ENCODE peak calls at places on chromosome 17, in six cellular contexts. One of them, this sample, is unnamed.

GRCh38 chr17:13523164-13523563 is 78.6 kb downstream of the HS3ST3A1 start:
- DNase-seq in GM12878: no peak
- DNase-seq in A549: no peak
- DNase-seq in neural progenitor cell: no peak
- DNase-seq in fibroblast of lung: no peak
- DNase-seq in MM.1S: no peak
- DNase-seq in this sample: no peak

GRCh38 chr17:28112199-28112995 is 69.9 kb downstream of the NLK start:
- DNase-seq in GM12878: no peak
- DNase-seq in neural progenitor cell: no peak
- DNase-seq in fibroblast of lung: peak; percentile 24
- DNase-seq in MM.1S: no peak
- DNase-seq in A549: no peak
- DNase-seq in this sample: no peak

GRCh38 chr17:32971171-32971570 is 20.5 kb upstream of the SPACA3 start:
- DNase-seq in A549: no peak
- DNase-seq in fibroblast of lung: peak; percentile 79
- DNase-seq in GM12878: peak; percentile 56
- DNase-seq in neural progenitor cell: no peak
- DNase-seq in MM.1S: peak; percentile 58
- DNase-seq in this sample: no peak

GRCh38 chr17:7916799-7917198 is 710 bp upstream of the RNF227 start:
- DNase-seq in A549: no peak
- DNase-seq in fibroblast of lung: peak; percentile 84
- DNase-seq in GM12878: no peak
- DNase-seq in MM.1S: no peak
- DNase-seq in neural progenitor cell: no peak
- DNase-seq in this sample: no peak

GRCh38 chr17:73639322-73639721 is 4.9 kb downstream of the SDK2 start:
- DNase-seq in MM.1S: no peak
- DNase-seq in neural progenitor cell: no peak
- DNase-seq in fibroblast of lung: peak; percentile 4
- DNase-seq in GM12878: no peak
- DNase-seq in A549: no peak
- DNase-seq in this sample: no peak

GRCh38 chr17:2906907-2907306 is 110.7 kb downstream of the RAP1GAP2 start:
- DNase-seq in neural progenitor cell: no peak
- DNase-seq in MM.1S: no peak
- DNase-seq in fibroblast of lung: no peak
- DNase-seq in A549: no peak
- DNase-seq in GM12878: no peak
- DNase-seq in this sample: no peak

GRCh38 chr17:76714822-76715461 is 4.2 kb upstream of the MXRA7 start:
- DNase-seq in neural progenitor cell: peak; percentile 72
- DNase-seq in GM12878: no peak
- DNase-seq in MM.1S: peak; percentile 81
- DNase-seq in fibroblast of lung: no peak
- DNase-seq in A549: no peak
- DNase-seq in this sample: peak; percentile 61

GRCh38 chr17:52202572-52202876 is 44.0 kb upstream of the CA10 start:
- DNase-seq in A549: no peak
- DNase-seq in MM.1S: no peak
- DNase-seq in GM12878: no peak
- DNase-seq in fibroblast of lung: no peak
- DNase-seq in neural progenitor cell: no peak
- DNase-seq in this sample: no peak

GRCh38 chr17:62134397-62134796 is 69.3 kb upstream of the MED13 start:
- DNase-seq in A549: no peak
- DNase-seq in MM.1S: no peak
- DNase-seq in neural progenitor cell: no peak
- DNase-seq in fibroblast of lung: peak; percentile 59
- DNase-seq in GM12878: no peak
- DNase-seq in this sample: no peak

GRCh38 chr17:62910277-62910676 is 55.8 kb upstream of the TANC2 start:
- DNase-seq in neural progenitor cell: peak; percentile 49
- DNase-seq in GM12878: no peak
- DNase-seq in fibroblast of lung: no peak
- DNase-seq in MM.1S: no peak
- DNase-seq in A549: no peak
- DNase-seq in this sample: no peak

GRCh38 chr17:3911271-3912053 is 4.8 kb downstream of the P2RX1 start:
- DNase-seq in neural progenitor cell: no peak
- DNase-seq in fibroblast of lung: no peak
- DNase-seq in GM12878: peak; percentile 89
- DNase-seq in A549: no peak
- DNase-seq in MM.1S: peak; percentile 92
- DNase-seq in this sample: no peak

GRCh38 chr17:50035421-50035879 is 20.5 kb upstream of the ITGA3 start:
- DNase-seq in MM.1S: no peak
- DNase-seq in GM12878: no peak
- DNase-seq in fibroblast of lung: no peak
- DNase-seq in A549: no peak
- DNase-seq in neural progenitor cell: no peak
- DNase-seq in this sample: no peak

GRCh38 chr17:70658324-70658723 is 489.0 kb downstream of the KCNJ2 start:
- DNase-seq in MM.1S: no peak
- DNase-seq in A549: no peak
- DNase-seq in fibroblast of lung: no peak
- DNase-seq in neural progenitor cell: no peak
- DNase-seq in GM12878: no peak
- DNase-seq in this sample: no peak

GRCh38 chr17:76544123-76544915 is 4.5 kb downstream of the PRCD start:
- DNase-seq in A549: no peak
- DNase-seq in MM.1S: no peak
- DNase-seq in neural progenitor cell: no peak
- DNase-seq in fibroblast of lung: no peak
- DNase-seq in GM12878: no peak
- DNase-seq in this sample: no peak

GRCh38 chr17:3914319-3914685 is 2.0 kb downstream of the P2RX1 start:
- DNase-seq in A549: no peak
- DNase-seq in neural progenitor cell: no peak
- DNase-seq in GM12878: peak; percentile 49
- DNase-seq in MM.1S: peak; percentile 82
- DNase-seq in fibroblast of lung: no peak
- DNase-seq in this sample: no peak

GRCh38 chr17:38733315-38734234 is 3.4 kb downstream of the CISD3 start:
- DNase-seq in neural progenitor cell: no peak
- DNase-seq in fibroblast of lung: no peak
- DNase-seq in A549: peak; percentile 75
- DNase-seq in GM12878: no peak
- DNase-seq in MM.1S: no peak
- DNase-seq in this sample: no peak

GRCh38 chr17:38731526-38732294 is 1.6 kb downstream of the CISD3 start:
- DNase-seq in MM.1S: no peak
- DNase-seq in A549: no peak
- DNase-seq in neural progenitor cell: no peak
- DNase-seq in GM12878: no peak
- DNase-seq in fibroblast of lung: no peak
- DNase-seq in this sample: no peak

GRCh38 chr17:38730526-38731379 is 612 bp downstream of the CISD3 start:
- DNase-seq in fibroblast of lung: peak; percentile 44
- DNase-seq in neural progenitor cell: peak; percentile 51
- DNase-seq in MM.1S: peak; percentile 27
- DNase-seq in A549: peak; percentile 61
- DNase-seq in GM12878: no peak
- DNase-seq in this sample: peak; percentile 74

GRCh38 chr17:38734235-38734633 is 4.1 kb downstream of the CISD3 start:
- DNase-seq in fibroblast of lung: no peak
- DNase-seq in A549: no peak
- DNase-seq in MM.1S: no peak
- DNase-seq in GM12878: no peak
- DNase-seq in neural progenitor cell: no peak
- DNase-seq in this sample: no peak

DNA sequence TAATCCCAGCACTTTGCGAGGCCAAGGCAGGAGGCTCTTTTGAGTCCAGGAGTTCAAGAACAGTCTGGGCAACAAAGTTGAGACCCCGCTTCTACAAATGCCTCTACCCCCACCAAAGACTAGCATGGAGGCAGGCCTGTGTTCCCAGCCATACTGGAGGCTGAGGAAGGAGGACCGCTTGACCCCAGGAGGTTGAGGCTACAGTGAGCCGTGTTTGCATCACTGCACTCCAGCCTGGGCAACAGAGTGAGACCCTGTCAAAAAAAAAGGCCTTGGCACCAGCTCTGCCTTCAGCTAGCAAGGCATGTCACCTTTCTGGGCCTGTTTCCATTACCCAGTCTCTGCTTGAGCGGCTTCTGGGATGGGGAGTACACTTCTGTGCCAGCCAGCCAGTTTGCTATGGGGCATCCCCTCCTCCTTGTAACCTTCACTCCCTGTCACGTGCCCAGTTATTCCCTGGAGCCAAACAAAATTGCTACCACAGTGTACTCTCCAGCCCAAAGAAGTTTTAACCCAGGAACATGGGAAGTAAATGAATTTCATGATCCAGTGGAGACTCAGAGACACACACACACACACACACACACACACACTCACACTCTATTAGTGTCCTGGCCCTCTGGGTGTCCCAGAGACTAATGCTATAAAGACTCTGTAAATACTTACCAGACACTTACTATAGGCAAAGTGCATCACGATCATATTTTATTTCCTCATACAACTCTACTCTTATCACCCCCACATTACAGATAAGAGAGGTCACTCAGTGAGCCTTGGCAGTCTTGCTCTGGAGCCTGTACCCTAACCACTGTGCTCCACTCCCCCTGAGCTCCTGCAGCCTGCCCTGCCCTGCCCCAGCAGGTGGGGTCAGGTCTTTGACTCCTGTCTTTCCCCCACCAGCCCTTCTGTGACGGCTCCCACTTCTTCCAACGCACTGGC is 2.5 kb downstream of the CISD3 start:
- DNase-seq in neural progenitor cell: no peak
- DNase-seq in A549: no peak
- DNase-seq in MM.1S: no peak
- DNase-seq in fibroblast of lung: no peak
- DNase-seq in GM12878: no peak
- DNase-seq in this sample: no peak
- H3K27ac ChIP-seq in neural progenitor cell: no peak overlapping the region
- H3K27ac ChIP-seq in A549: no peak overlapping the region
- H3K27ac ChIP-seq in MM.1S: no peak overlapping the region
- H3K27ac ChIP-seq in fibroblast of lung: no peak overlapping the region
- H3K27ac ChIP-seq in GM12878: no peak overlapping the region
- H3K27ac ChIP-seq in this sample: no peak overlapping the region

GRCh38 chr17:80790021-80790765 is 201.4 kb upstream of the CHMP6 start:
- DNase-seq in fibroblast of lung: peak; percentile 10
- DNase-seq in A549: no peak
- DNase-seq in neural progenitor cell: no peak
- DNase-seq in MM.1S: no peak
- DNase-seq in GM12878: peak; percentile 63
- DNase-seq in this sample: no peak
- H3K4me1 ChIP-seq in fibroblast of lung: peaks cover 50% of the 10 kb centered on the region
- H3K4me1 ChIP-seq in A549: peaks cover 59% of the 10 kb centered on the region
- H3K4me1 ChIP-seq in neural progenitor cell: peaks cover 24% of the 10 kb centered on the region
- H3K4me1 ChIP-seq in MM.1S: no peaks in the 10 kb centered on the region
- H3K4me1 ChIP-seq in GM12878: peaks cover 39% of the 10 kb centered on the region
- H3K4me1 ChIP-seq in this sample: peaks cover 46% of the 10 kb centered on the region

GRCh38 chr17:75348386-75349012 is 57.0 kb downstream of the GRB2 start:
- DNase-seq in neural progenitor cell: no peak
- DNase-seq in fibroblast of lung: no peak
- DNase-seq in GM12878: no peak
- DNase-seq in A549: no peak
- DNase-seq in MM.1S: no peak
- DNase-seq in this sample: no peak
- H3K4me2 ChIP-seq in neural progenitor cell: no peak overlapping the region
- H3K4me2 ChIP-seq in fibroblast of lung: no peak overlapping the region
- H3K4me2 ChIP-seq in GM12878: peak overlapping the region; percentile 74
- H3K4me2 ChIP-seq in A549: no peak overlapping the region
- H3K4me2 ChIP-seq in MM.1S: no peak overlapping the region
- H3K4me2 ChIP-seq in this sample: no peak overlapping the region

DNA sequence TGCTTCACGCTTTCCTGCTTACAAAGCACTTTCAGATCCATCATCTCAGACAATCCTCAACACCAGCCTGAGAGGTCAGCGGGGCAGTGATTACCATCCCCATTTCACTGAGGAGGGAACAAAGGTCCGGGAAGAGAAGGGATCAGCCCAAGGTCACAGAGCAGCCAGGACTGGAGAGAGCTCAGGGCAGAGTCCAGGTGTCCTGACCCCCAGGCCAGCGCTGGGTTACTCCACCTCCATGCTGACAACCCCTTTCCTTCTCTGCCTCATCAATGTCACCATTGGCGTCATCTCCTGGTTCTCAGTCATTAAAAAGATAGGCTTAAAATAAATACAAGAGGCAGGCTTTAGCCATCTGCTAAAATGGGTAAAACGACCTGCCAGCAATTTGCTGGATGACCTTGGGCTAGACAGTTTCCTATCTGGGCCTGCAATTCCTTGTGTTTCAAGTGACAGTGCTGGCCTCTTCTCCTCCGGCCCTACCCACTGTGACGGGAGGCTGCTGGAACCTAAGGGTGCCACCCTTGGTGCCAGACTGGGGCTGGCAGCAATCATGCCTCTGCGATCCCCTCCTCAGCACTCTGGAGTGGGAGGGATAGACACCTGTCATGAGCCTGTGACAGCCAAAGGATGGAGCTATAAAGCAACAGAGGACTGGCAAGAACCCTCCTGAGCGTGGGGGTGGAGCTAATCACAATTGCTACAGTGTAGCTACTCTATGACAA is 79.5 kb upstream of the CCL1 start:
- DNase-seq in fibroblast of lung: no peak
- DNase-seq in neural progenitor cell: no peak
- DNase-seq in MM.1S: no peak
- DNase-seq in GM12878: no peak
- DNase-seq in A549: no peak
- DNase-seq in this sample: no peak
- H3K27ac ChIP-seq in fibroblast of lung: no peak overlapping the region
- H3K27ac ChIP-seq in neural progenitor cell: no peak overlapping the region
- H3K27ac ChIP-seq in MM.1S: no peak overlapping the region
- H3K27ac ChIP-seq in GM12878: no peak overlapping the region
- H3K27ac ChIP-seq in A549: no peak overlapping the region
- H3K27ac ChIP-seq in this sample: no peak overlapping the region

This sample was measured in PC-9.